ENCODE peak calls at places on chromosomes 2 and 18, in eight cellular contexts. X is GM03348; K is T-helper 2 cell; S is cardiac septum; Y is stimulated activated CD8-positive, alpha-beta memory T cell treated with anti-CD3 and anti-CD28 coated beads, Interleukin-15, amount 100 ng/mL, for 24 hours; E is amniotic stem cell; H is KBM-7; R is NCI-H1417 treated with DMSO at 0.1 percent for 48 hours. W is an unnamed sample.

GRCh38 chr2:1607236-1607920 is 136.9 kb downstream of the PXDN start:
- DNase-seq in X (no peak), K (no peak), S (peak), Y (no peak), E (no peak), H (no peak), R (no peak), W (no peak)

GRCh38 chr2:80256396-80257167 is 48.0 kb downstream of the LRRTM1 start:
- DNase-seq in X (peak), K (no peak), S (no peak), Y (no peak), E (no peak), H (peak), R (no peak), W (no peak)

GRCh38 chr2:118992740-118993391 is 50.9 kb downstream of the MARCO start:
- DNase-seq in X (no peak), K (no peak), S (no peak), Y (no peak), E (no peak), H (no peak), R (no peak), W (no peak)

GRCh38 chr2:175004730-175004979 is 526 bp downstream of the CHN1 start:
- DNase-seq in X (peak), K (no peak), S (no peak), Y (no peak), E (no peak), H (no peak), R (no peak), W (no peak)

GRCh38 chr2:138500592-138501426 is 761 bp upstream of the SPOPL start:
- DNase-seq in X (no peak), K (no peak), S (no peak), Y (no peak), E (no peak), H (no peak), R (no peak), W (no peak)

GRCh38 chr2:106745468-106745867 is 140.5 kb downstream of the ST6GAL2 start:
- DNase-seq in X (no peak), K (no peak), S (no peak), Y (no peak), E (no peak), H (no peak), R (no peak), W (peak)

GRCh38 chr2:66537001-66537400 is 102.1 kb downstream of the MEIS1 start:
- DNase-seq in X (no peak), K (no peak), S (no peak), Y (no peak), E (no peak), H (no peak), R (peak), W (no peak)

GRCh38 chr2:150528861-150529801 is 41.7 kb upstream of the RND3 start:
- DNase-seq in X (peak), K (no peak), S (no peak), Y (no peak), E (peak), H (no peak), R (no peak), W (no peak)

GRCh38 chr18:46421973-46422551 is 235.0 kb downstream of the LOXHD1 start:
- DNase-seq in X (no peak), K (no peak), S (peak), Y (no peak), E (no peak), H (no peak), R (no peak), W (no peak)

GRCh38 chr2:213104089-213104902 is 47.1 kb downstream of the IKZF2 start:
- DNase-seq in X (no peak), K (no peak), S (no peak), Y (no peak), E (no peak), H (peak), R (no peak), W (no peak)

GRCh38 chr2:170201734-170202393 is 23.9 kb downstream of the MYO3B start:
- DNase-seq in X (no peak), K (no peak), S (no peak), Y (no peak), E (no peak), H (no peak), R (no peak), W (no peak)

GRCh38 chr2:102185347-102185746 is 1.5 kb upstream of the IL1RL2 start:
- DNase-seq in X (peak), K (no peak), S (no peak), Y (no peak), E (no peak), H (peak), R (no peak), W (no peak)

W was measured in NCI-H2107.